ENCODE peak calls at places on chromosomes 3 and 15, in eight cellular contexts. One of them, this sample, is unnamed.

GRCh38 chr3:30606301-30607031 is at the start of gene TGFBR2:
- DNase-seq in HCT116: peak
- DNase-seq in body of pancreas: peak
- DNase-seq in stomach: peak
- DNase-seq in A549: peak
- DNase-seq in NB4: peak
- DNase-seq in esophagus squamous epithelium: peak
- DNase-seq in heart left ventricle: peak
- DNase-seq in this sample: peak

GRCh38 chr3:170038434-170039110 is 777 bp downstream of the GPR160 start:
- DNase-seq in HCT116: no peak
- DNase-seq in body of pancreas: peak
- DNase-seq in stomach: peak
- DNase-seq in A549: peak
- DNase-seq in NB4: peak
- DNase-seq in esophagus squamous epithelium: no peak
- DNase-seq in heart left ventricle: no peak
- DNase-seq in this sample: peak

GRCh38 chr3:41277790-41278465 is 78.6 kb downstream of the CTNNB1 start:
- DNase-seq in HCT116: no peak
- DNase-seq in body of pancreas: no peak
- DNase-seq in stomach: no peak
- DNase-seq in A549: no peak
- DNase-seq in NB4: no peak
- DNase-seq in esophagus squamous epithelium: no peak
- DNase-seq in heart left ventricle: no peak
- DNase-seq in this sample: no peak

GRCh38 chr3:177591371-177591770 is 394.1 kb upstream of the TBL1XR1 start:
- DNase-seq in HCT116: no peak
- DNase-seq in body of pancreas: no peak
- DNase-seq in stomach: no peak
- DNase-seq in A549: no peak
- DNase-seq in NB4: peak
- DNase-seq in esophagus squamous epithelium: no peak
- DNase-seq in heart left ventricle: no peak
- DNase-seq in this sample: no peak

GRCh38 chr3:38190481-38190881 is 25.1 kb downstream of the OXSR1 start:
- DNase-seq in HCT116: no peak
- DNase-seq in body of pancreas: no peak
- DNase-seq in stomach: no peak
- DNase-seq in A549: no peak
- DNase-seq in NB4: no peak
- DNase-seq in esophagus squamous epithelium: no peak
- DNase-seq in heart left ventricle: no peak
- DNase-seq in this sample: no peak

GRCh38 chr15:67067161-67067853 is 1.9 kb downstream of the SMAD3 start:
- DNase-seq in HCT116: no peak
- DNase-seq in body of pancreas: no peak
- DNase-seq in stomach: no peak
- DNase-seq in A549: no peak
- DNase-seq in NB4: no peak
- DNase-seq in esophagus squamous epithelium: no peak
- DNase-seq in heart left ventricle: no peak
- DNase-seq in this sample: peak

GRCh38 chr3:139104062-139104461 is 59.4 kb upstream of the PRR23C start:
- DNase-seq in HCT116: no peak
- DNase-seq in body of pancreas: no peak
- DNase-seq in stomach: no peak
- DNase-seq in A549: no peak
- DNase-seq in NB4: no peak
- DNase-seq in esophagus squamous epithelium: no peak
- DNase-seq in heart left ventricle: no peak
- DNase-seq in this sample: no peak

GRCh38 chr3:192570757-192571156 is 156.6 kb downstream of the FGF12 start:
- DNase-seq in HCT116: no peak
- DNase-seq in body of pancreas: no peak
- DNase-seq in stomach: no peak
- DNase-seq in A549: no peak
- DNase-seq in NB4: no peak
- DNase-seq in esophagus squamous epithelium: no peak
- DNase-seq in heart left ventricle: peak
- DNase-seq in this sample: no peak

GRCh38 chr3:149600619-149601018 is 57.2 kb downstream of the WWTR1 start:
- DNase-seq in HCT116: no peak
- DNase-seq in body of pancreas: no peak
- DNase-seq in stomach: peak
- DNase-seq in A549: no peak
- DNase-seq in NB4: no peak
- DNase-seq in esophagus squamous epithelium: no peak
- DNase-seq in heart left ventricle: no peak
- DNase-seq in this sample: no peak
- TF ChIP-seq POLR2A in HCT116: no peak
- TF ChIP-seq POLR2A in body of pancreas: no peak
- TF ChIP-seq POLR2A in stomach: no peak
- TF ChIP-seq POLR2A in A549: no peak
- TF ChIP-seq POLR2A in NB4: no peak
- TF ChIP-seq POLR2A in esophagus squamous epithelium: no peak
- TF ChIP-seq POLR2A in heart left ventricle: no peak
- TF ChIP-seq POLR2A in this sample: no peak

DNA sequence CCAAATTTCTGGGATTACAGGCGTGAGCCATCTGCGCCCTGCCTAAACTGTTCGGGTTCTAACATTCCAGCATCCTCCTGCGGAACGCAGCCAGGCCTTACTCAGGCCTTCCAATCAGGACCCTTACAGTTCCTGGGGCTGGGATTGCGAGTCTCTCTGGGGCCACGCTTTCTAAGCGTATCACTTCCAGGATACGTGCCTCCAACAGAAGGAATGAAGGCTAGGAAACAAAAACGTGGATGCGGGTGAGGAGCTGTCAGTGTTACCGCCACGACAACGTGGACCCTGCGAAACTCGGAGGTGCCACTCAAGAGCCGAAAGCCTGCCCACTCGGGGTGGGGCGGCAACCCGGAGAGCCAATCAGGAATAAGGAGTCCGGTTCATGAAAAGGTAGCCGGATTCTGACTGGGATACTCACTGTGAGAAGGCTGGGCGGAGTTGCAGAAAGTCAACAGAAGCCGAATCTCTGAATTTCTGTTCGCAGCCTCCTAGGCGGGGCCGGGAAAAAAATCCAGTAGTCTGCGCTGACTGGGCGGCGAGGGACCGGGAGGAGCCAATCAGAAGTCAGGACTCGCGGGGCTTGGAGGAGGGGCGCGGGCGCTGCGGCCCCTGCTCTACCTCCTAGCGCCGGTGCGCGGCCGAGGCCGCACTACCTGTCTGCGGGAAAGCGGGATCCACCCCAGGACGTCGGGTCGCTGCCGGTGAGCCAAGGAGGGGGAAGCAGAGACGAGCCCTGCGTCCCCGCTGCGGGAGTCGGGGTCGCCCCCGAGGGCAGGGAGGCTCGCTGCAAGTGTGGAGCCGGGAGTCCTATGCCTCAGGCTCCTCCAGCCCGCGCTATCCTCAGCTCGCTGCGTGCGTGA is at the start of gene HYKK:
- DNase-seq in HCT116: peak
- DNase-seq in body of pancreas: peak
- DNase-seq in stomach: peak
- DNase-seq in A549: peak
- DNase-seq in NB4: peak
- DNase-seq in esophagus squamous epithelium: peak
- DNase-seq in heart left ventricle: peak
- DNase-seq in this sample: peak
- TF ChIP-seq POLR2A in HCT116: peak
- TF ChIP-seq POLR2A in body of pancreas: peak
- TF ChIP-seq POLR2A in stomach: no peak
- TF ChIP-seq POLR2A in A549: peak
- TF ChIP-seq POLR2A in NB4: no peak
- TF ChIP-seq POLR2A in esophagus squamous epithelium: peak
- TF ChIP-seq POLR2A in heart left ventricle: peak
- TF ChIP-seq POLR2A in this sample: no peak

GRCh38 chr15:32667321-32667720 is 25.8 kb downstream of the SCG5 start:
- DNase-seq in HCT116: no peak
- DNase-seq in body of pancreas: no peak
- DNase-seq in stomach: no peak
- DNase-seq in A549: no peak
- DNase-seq in NB4: no peak
- DNase-seq in esophagus squamous epithelium: no peak
- DNase-seq in heart left ventricle: no peak
- DNase-seq in this sample: no peak

GRCh38 chr15:32668942-32669341 is 27.4 kb downstream of the SCG5 start:
- DNase-seq in HCT116: no peak
- DNase-seq in body of pancreas: no peak
- DNase-seq in stomach: no peak
- DNase-seq in A549: no peak
- DNase-seq in NB4: no peak
- DNase-seq in esophagus squamous epithelium: no peak
- DNase-seq in heart left ventricle: no peak
- DNase-seq in this sample: no peak

GRCh38 chr15:32671339-32672325 is 30.1 kb downstream of the SCG5 start:
- DNase-seq in HCT116: no peak
- DNase-seq in body of pancreas: no peak
- DNase-seq in stomach: no peak
- DNase-seq in A549: no peak
- DNase-seq in NB4: no peak
- DNase-seq in esophagus squamous epithelium: no peak
- DNase-seq in heart left ventricle: no peak
- DNase-seq in this sample: no peak

GRCh38 chr15:32669870-32670623 is 28.5 kb downstream of the SCG5 start:
- DNase-seq in HCT116: no peak
- DNase-seq in body of pancreas: no peak
- DNase-seq in stomach: no peak
- DNase-seq in A549: no peak
- DNase-seq in NB4: no peak
- DNase-seq in esophagus squamous epithelium: no peak
- DNase-seq in heart left ventricle: no peak
- DNase-seq in this sample: no peak

DNA sequence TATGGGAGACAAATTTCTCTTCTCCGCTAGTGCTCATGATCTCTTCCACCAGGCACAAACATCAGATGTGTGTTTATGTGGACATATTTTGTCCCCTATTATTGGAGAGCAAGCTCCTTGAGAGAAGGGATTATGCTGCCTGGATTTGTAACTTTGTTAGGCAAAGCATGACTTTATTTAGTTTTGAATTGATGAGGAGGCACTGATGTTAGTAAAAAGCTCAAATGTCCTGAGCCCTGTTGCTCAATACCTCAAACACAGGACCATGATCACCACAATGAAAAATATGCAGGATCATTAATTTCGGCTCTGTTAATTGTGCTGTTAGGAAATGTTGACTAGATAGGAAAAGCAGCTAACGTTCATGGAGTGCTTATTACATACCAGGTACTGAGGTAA is 29.1 kb downstream of the SCG5 start:
- DNase-seq in HCT116: no peak
- DNase-seq in body of pancreas: no peak
- DNase-seq in stomach: no peak
- DNase-seq in A549: no peak
- DNase-seq in NB4: no peak
- DNase-seq in esophagus squamous epithelium: no peak
- DNase-seq in heart left ventricle: no peak
- DNase-seq in this sample: no peak
- TF ChIP-seq POLR2A in HCT116: no peak
- TF ChIP-seq POLR2A in body of pancreas: no peak
- TF ChIP-seq POLR2A in stomach: no peak
- TF ChIP-seq POLR2A in A549: no peak
- TF ChIP-seq POLR2A in NB4: no peak
- TF ChIP-seq POLR2A in esophagus squamous epithelium: no peak
- TF ChIP-seq POLR2A in heart left ventricle: no peak
- TF ChIP-seq POLR2A in this sample: no peak

DNA sequence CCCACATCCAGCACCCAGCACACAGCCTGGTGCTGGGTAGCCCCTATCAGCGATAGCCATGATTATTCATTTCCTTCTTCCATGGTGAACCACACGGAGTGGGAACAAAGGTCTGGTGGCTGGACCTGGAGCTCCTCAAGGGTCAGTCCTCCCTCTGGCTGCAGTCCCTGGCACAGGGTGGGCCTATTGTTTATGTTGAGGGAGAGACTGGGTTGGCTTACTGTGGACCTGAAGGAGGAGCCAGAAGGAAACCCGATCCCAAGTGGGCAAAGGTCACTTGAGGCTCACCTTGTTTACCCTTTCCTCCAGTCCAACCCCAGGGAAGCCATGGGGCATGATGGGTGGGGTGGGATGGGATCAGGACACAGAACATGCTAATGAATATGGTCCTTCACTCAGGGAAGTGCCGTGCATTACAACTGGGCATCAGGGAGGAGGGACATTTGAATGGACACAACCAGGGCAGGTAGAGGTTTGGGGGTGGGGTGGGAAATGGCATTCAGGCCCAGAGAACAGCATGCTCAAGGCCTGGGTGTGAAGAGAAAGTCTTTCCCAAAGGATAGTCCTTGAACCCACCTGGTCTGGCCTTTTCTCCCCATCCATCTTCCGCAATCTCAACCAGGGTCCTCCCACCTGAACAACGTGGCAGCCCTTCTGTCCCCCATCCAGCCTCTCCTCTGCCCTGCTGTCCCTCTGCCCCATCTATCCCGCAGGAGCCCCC is 1.4 kb upstream of the PRKCD start:
- DNase-seq in HCT116: no peak
- DNase-seq in body of pancreas: peak
- DNase-seq in stomach: peak
- DNase-seq in A549: peak
- DNase-seq in NB4: no peak
- DNase-seq in esophagus squamous epithelium: no peak
- DNase-seq in heart left ventricle: peak
- DNase-seq in this sample: no peak
- TF ChIP-seq POLR2A in HCT116: no peak
- TF ChIP-seq POLR2A in body of pancreas: peak
- TF ChIP-seq POLR2A in stomach: no peak
- TF ChIP-seq POLR2A in A549: no peak
- TF ChIP-seq POLR2A in NB4: no peak
- TF ChIP-seq POLR2A in esophagus squamous epithelium: no peak
- TF ChIP-seq POLR2A in heart left ventricle: no peak
- TF ChIP-seq POLR2A in this sample: no peak

This sample was measured in erythroblast.